ENCODE peak calls at places on chromosomes 7 and 10, in eight cellular contexts. U is pancreas; C is WERI-Rb-1; M is adrenal gland; E is endodermal cell; F is naive thymus-derived CD4-positive, alpha-beta T cell; R is lower lobe of right lung; X is dorsolateral prefrontal cortex. H is an unnamed sample.

GRCh38 chr7:91883676-91884362 is 3.3 kb upstream of the MTERF1 start:
- DNase-seq in U (no peak), C (no peak), M (no peak), E (no peak), F (no peak), R (peak; percentile 44), X (no peak), H (no peak)

GRCh38 chr10:92126100-92126650 is 164.7 kb downstream of the CPEB3 start:
- DNase-seq in U (no peak), C (no peak), M (no peak), E (no peak), F (no peak), R (no peak), X (no peak), H (no peak)

GRCh38 chr7:17944720-17945119 is 4.4 kb upstream of the SNX13 start:
- DNase-seq in U (no peak), C (no peak), M (no peak), E (no peak), F (no peak), R (no peak), X (no peak), H (no peak)

GRCh38 chr10:3442451-3442990 is 269.9 kb upstream of the PITRM1 start:
- DNase-seq in U (no peak), C (no peak), M (no peak), E (no peak), F (no peak), R (no peak), X (no peak), H (no peak)

GRCh38 chr10:81875680-81876252 is 772 bp downstream of the NRG3 start:
- DNase-seq in U (peak; percentile 59), C (no peak), M (no peak), E (peak; percentile 65), F (no peak), R (no peak), X (no peak), H (peak; percentile 69)

GRCh38 chr7:94486206-94486605 is 23.4 kb upstream of the CASD1 start:
- DNase-seq in U (no peak), C (no peak), M (no peak), E (no peak), F (no peak), R (no peak), X (no peak), H (no peak)

GRCh38 chr7:69276011-69276729 is 322.1 kb upstream of the AUTS2 start:
- DNase-seq in U (no peak), C (peak; percentile 58), M (no peak), E (no peak), F (no peak), R (no peak), X (peak; percentile 38), H (peak; percentile 72)

GRCh38 chr7:111159426-111159825 is 68.5 kb downstream of the LRRN3 start:
- DNase-seq in U (no peak), C (no peak), M (no peak), E (no peak), F (no peak), R (no peak), X (no peak), H (no peak)

GRCh38 chr10:1368772-1369171 is 312.6 kb downstream of the WDR37 start:
- DNase-seq in U (peak; percentile 71), C (peak; percentile 15), M (peak; percentile 68), E (peak; percentile 91), F (no peak), R (no peak), X (peak; percentile 33), H (no peak)

GRCh38 chr10:84541289-84541637 is 212.9 kb downstream of the CCSER2 start:
- DNase-seq in U (no peak), C (peak; percentile 57), M (no peak), E (peak; percentile 87), F (no peak), R (no peak), X (no peak), H (no peak)

GRCh38 chr10:58544135-58544534 is 31.5 kb downstream of the BICC1 start:
- DNase-seq in U (no peak), C (no peak), M (no peak), E (no peak), F (no peak), R (no peak), X (no peak), H (no peak)

GRCh38 chr10:63664341-63664885 is 143.2 kb downstream of the REEP3 start:
- DNase-seq in U (no peak), C (no peak), M (no peak), E (no peak), F (no peak), R (no peak), X (no peak), H (no peak)

GRCh38 chr7:45598697-45599520 is 24.7 kb downstream of the ADCY1 start:
- DNase-seq in U (peak; percentile 32), C (peak; percentile 4), M (peak; percentile 39), E (peak; percentile 24), F (no peak), R (no peak), X (peak; percentile 31), H (peak; percentile 22)

GRCh38 chr7:74674166-74674565 is 16.6 kb downstream of the GTF2I start:
- DNase-seq in U (no peak), C (no peak), M (peak; percentile 15), E (no peak), F (no peak), R (no peak), X (no peak), H (no peak)
- H3K27ac ChIP-seq in U (no peak overlapping the region), C (no peak overlapping the region), M (no peak overlapping the region), E (no peak overlapping the region), F (no peak overlapping the region), R (no peak overlapping the region), X (no peak overlapping the region), H (no peak overlapping the region)

DNA sequence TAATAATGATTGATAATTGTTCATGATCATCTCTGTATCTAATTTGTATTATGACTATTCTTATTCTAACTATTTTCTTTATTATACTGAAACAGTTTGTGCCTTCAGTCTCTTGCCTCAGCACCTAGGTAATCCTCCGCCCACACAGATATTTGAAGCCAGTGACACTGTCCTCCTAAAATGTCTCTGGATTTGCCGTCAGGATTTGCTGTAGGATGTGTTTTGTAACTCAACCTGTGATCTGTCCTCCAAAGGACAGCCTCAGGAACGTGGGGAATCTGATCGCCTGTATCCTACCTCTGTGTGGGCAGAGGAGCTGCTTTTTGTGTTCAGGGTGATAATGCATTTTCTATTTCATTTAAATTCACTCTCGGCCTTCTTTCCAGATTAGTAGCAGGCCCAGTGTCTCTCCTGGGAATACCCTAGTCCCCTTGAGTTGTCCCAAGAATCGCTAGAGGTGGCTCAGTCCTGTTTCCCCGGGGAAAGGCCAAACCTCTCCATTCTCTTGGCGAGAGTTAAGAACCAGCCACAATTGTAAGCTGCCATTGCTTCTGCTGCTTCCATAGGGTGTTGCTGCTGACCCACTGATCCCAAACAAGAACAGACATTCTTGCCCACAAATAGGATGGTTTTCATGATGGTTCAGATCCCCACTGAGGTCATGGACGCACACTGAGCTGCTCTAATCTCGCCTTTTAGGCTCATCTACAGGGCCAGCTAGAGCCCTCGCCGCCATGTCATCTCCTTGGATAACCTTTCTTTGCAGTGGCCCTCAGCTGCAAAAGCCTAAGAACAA is 136.2 kb upstream of the KCNMA1 start:
- DNase-seq in U (no peak), C (no peak), M (peak; percentile 40), E (peak; percentile 40), F (no peak), R (no peak), X (no peak), H (no peak)
- H3K27ac ChIP-seq in U (no peak overlapping the region), C (no peak overlapping the region), M (no peak overlapping the region), E (no peak overlapping the region), F (no peak overlapping the region), R (no peak overlapping the region), X (no peak overlapping the region), H (no peak overlapping the region)

GRCh38 chr10:28366943-28367342 is 64.1 kb upstream of the MPP7 start:
- DNase-seq in U (no peak), C (no peak), M (no peak), E (peak; percentile 57), F (no peak), R (no peak), X (no peak), H (no peak)

GRCh38 chr10:28367865-28368541 is 65.1 kb upstream of the MPP7 start:
- DNase-seq in U (no peak), C (peak; percentile 16), M (no peak), E (no peak), F (peak; percentile 76), R (peak; percentile 61), X (no peak), H (peak; percentile 74)

GRCh38 chr10:28367419-28367818 is 64.6 kb upstream of the MPP7 start:
- DNase-seq in U (no peak), C (no peak), M (no peak), E (no peak), F (no peak), R (no peak), X (no peak), H (no peak)

GRCh38 chr10:28374036-28374435 is 71.2 kb upstream of the MPP7 start:
- DNase-seq in U (no peak), C (no peak), M (no peak), E (no peak), F (no peak), R (no peak), X (no peak), H (no peak)

GRCh38 chr10:28370107-28370835 is 67.4 kb upstream of the MPP7 start:
- DNase-seq in U (no peak), C (no peak), M (no peak), E (no peak), F (no peak), R (no peak), X (no peak), H (no peak)
- H3K27ac ChIP-seq in U (no peak overlapping the region), C (no peak overlapping the region), M (no peak overlapping the region), E (no peak overlapping the region), F (peak overlapping the region; percentile 9), R (no peak overlapping the region), X (no peak overlapping the region), H (no peak overlapping the region)

GRCh38 chr7:24956021-24956420 is 24.0 kb downstream of the OSBPL3 start:
- DNase-seq in U (no peak), C (no peak), M (no peak), E (no peak), F (no peak), R (no peak), X (no peak), H (no peak)

GRCh38 chr7:24962418-24962962 is 17.5 kb downstream of the OSBPL3 start:
- DNase-seq in U (no peak), C (no peak), M (no peak), E (no peak), F (no peak), R (no peak), X (no peak), H (no peak)

GRCh38 chr7:24955313-24955712 is 24.7 kb downstream of the OSBPL3 start:
- DNase-seq in U (no peak), C (no peak), M (no peak), E (no peak), F (no peak), R (no peak), X (no peak), H (no peak)

GRCh38 chr7:24959735-24960485 is 20.1 kb downstream of the OSBPL3 start:
- DNase-seq in U (no peak), C (no peak), M (no peak), E (no peak), F (no peak), R (no peak), X (no peak), H (no peak)

DNA sequence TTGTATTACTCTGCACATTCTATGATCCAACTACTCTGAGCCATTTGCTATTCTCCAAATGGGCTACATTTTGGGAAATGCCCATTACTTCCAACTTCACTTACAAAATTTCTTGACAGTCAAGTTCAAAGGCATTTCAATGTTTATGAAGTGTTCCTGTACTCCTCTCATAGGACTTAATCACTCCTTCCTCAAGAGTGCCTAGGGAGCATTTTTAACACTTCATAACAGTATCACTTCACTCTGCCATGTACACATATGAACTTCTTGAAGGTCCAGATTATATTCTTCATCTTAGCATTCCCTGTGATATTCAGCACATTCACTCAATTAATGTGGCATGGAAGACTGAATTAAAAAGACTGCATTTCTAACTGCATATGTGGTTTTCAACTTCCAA is 21.6 kb downstream of the OSBPL3 start:
- DNase-seq in U (no peak), C (no peak), M (no peak), E (no peak), F (no peak), R (no peak), X (no peak), H (no peak)
- H3K27ac ChIP-seq in U (no peak overlapping the region), C (no peak overlapping the region), M (no peak overlapping the region), E (no peak overlapping the region), F (no peak overlapping the region), R (no peak overlapping the region), X (no peak overlapping the region), H (no peak overlapping the region)